ENCODE peak calls at places on chromosome 2, in eight cellular contexts. L is MM.1S, X is ELF-1, D is NCI-H2081, U is H54, K is NCI-H1092 treated with DMSO at 0.1 percent for 48 hours, H is epithelial cell of prostate, Y is lower lobe of right lung. A is an unnamed sample.

GRCh38 chr2:36889782-36890181 is 76.6 kb downstream of the STRN start:
- DNase-seq in U (peak), K (no peak), D (no peak), Y (no peak), H (peak), L (no peak), X (no peak), A (peak)

GRCh38 chr2:12948963-12949353 is 232.2 kb downstream of the TRIB2 start:
- DNase-seq in H (no peak), D (no peak), X (no peak), U (no peak), L (no peak), K (no peak), Y (no peak), A (no peak)

GRCh38 chr2:190582761-190583506 is 48.4 kb upstream of the NEMP2 start:
- DNase-seq in Y (no peak), K (no peak), D (no peak), U (no peak), H (no peak), L (no peak), X (no peak), A (no peak)

GRCh38 chr2:209673811-209674210 is 97.8 kb upstream of the UNC80 start:
- DNase-seq in K (no peak), D (no peak), L (no peak), X (no peak), Y (no peak), H (no peak), U (no peak), A (no peak)

GRCh38 chr2:174924061-174924693 is 81.0 kb downstream of the CHN1 start:
- DNase-seq in D (no peak), X (no peak), H (no peak), K (no peak), L (no peak), Y (no peak), U (no peak), A (no peak)

GRCh38 chr2:163657257-163657656 is 78.6 kb downstream of the FIGN start:
- DNase-seq in H (no peak), X (no peak), K (no peak), L (no peak), D (no peak), U (no peak), Y (no peak), A (no peak)

GRCh38 chr2:217927601-217928323 is 75.0 kb downstream of the TNS1 start:
- DNase-seq in K (no peak), X (no peak), L (no peak), H (no peak), D (no peak), U (no peak), Y (peak), A (no peak)

GRCh38 chr2:10900216-10901109 is 11.3 kb upstream of the KCNF1 start:
- DNase-seq in K (no peak), H (no peak), L (no peak), X (no peak), Y (no peak), U (peak), D (no peak), A (no peak)

GRCh38 chr2:74482801-74483674 is at the start of the genes CCDC142 and TTC31:
- DNase-seq in H (peak), X (peak), D (peak), Y (peak), U (peak), L (peak), K (peak), A (peak)

GRCh38 chr2:1900736-1901135 is 156.4 kb upstream of the PXDN start:
- DNase-seq in L (no peak), K (no peak), D (no peak), Y (no peak), U (no peak), X (peak), H (no peak), A (no peak)

GRCh38 chr2:220273082-220273481 is 645.7 kb downstream of the SLC4A3 start:
- DNase-seq in Y (no peak), L (no peak), X (no peak), K (no peak), D (no peak), H (no peak), U (no peak), A (no peak)

GRCh38 chr2:200177971-200178911 is 128.3 kb upstream of the SPATS2L start:
- DNase-seq in K (peak), H (no peak), L (no peak), Y (no peak), U (no peak), X (no peak), D (no peak), A (no peak)

GRCh38 chr2:174771631-174772491 is 7.6 kb upstream of the CHRNA1 start:
- DNase-seq in H (no peak), D (peak), X (peak), K (peak), U (peak), L (peak), Y (peak), A (peak)

GRCh38 chr2:232872826-232873225 is 2.8 kb downstream of the SNORC start:
- DNase-seq in H (no peak), X (no peak), L (no peak), Y (no peak), D (no peak), K (no peak), U (no peak), A (no peak)

GRCh38 chr2:25514043-25514627 is 159.2 kb downstream of the DTNB start:
- DNase-seq in H (no peak), U (no peak), X (no peak), D (no peak), K (no peak), Y (no peak), L (peak), A (no peak)

GRCh38 chr2:38682008-38682575 is 16.2 kb downstream of the GALM start:
- DNase-seq in Y (no peak), X (no peak), H (no peak), K (no peak), D (no peak), U (no peak), L (peak), A (no peak)

GRCh38 chr2:51472783-51473182 is 440.9 kb upstream of the NRXN1 start:
- DNase-seq in L (no peak), U (no peak), Y (no peak), K (no peak), D (no peak), H (no peak), X (no peak), A (no peak)

A was measured in NCI-H1436 treated with DMSO at 0.1 percent for 48 hours.